ENCODE peak calls at places on chromosomes 3 and 15, in seven cellular contexts. C, B, T, S, V, O and E are unnamed samples.

GRCh38 chr3:39147711-39148115 is 5.7 kb downstream of the CSRNP1 start:
- DNase-seq in V (no peak), B (no peak), T (peak), O (no peak), S (no peak), C (peak), E (no peak)

GRCh38 chr3:14791343-14791945 is 27.3 kb upstream of the FGD5 start:
- DNase-seq in T (peak), O (no peak), V (peak), S (peak), B (no peak), C (no peak), E (peak)

GRCh38 chr15:80456517-80457497 is 52.6 kb downstream of the ARNT2 start:
- DNase-seq in S (no peak), T (no peak), C (no peak), B (no peak), V (no peak), O (no peak), E (no peak)

GRCh38 chr3:57757642-57758297 is 1.7 kb downstream of the SLMAP start:
- DNase-seq in C (no peak), B (no peak), V (no peak), O (no peak), S (peak), T (peak), E (no peak)

GRCh38 chr15:59237119-59237853 is 30.6 kb downstream of the LDHAL6B start:
- DNase-seq in V (no peak), O (no peak), T (no peak), B (no peak), S (peak), C (no peak), E (no peak)

GRCh38 chr3:15875016-15875689 is 77.4 kb upstream of the ANKRD28 start:
- DNase-seq in C (peak), T (no peak), V (no peak), B (no peak), O (no peak), S (no peak), E (no peak)

GRCh38 chr15:78811124-78811824 is at the start of gene ADAMTS7:
- DNase-seq in O (peak), B (peak), C (no peak), T (peak), V (peak), S (peak), E (peak)

GRCh38 chr3:140771030-140771677 is 93.3 kb downstream of the TRIM42 start:
- DNase-seq in T (no peak), V (no peak), B (no peak), S (peak), O (no peak), C (no peak), E (no peak)

GRCh38 chr15:81001180-81002003 is 669 bp downstream of the TLNRD1 start:
- DNase-seq in S (peak), V (peak), T (peak), O (peak), B (no peak), C (no peak), E (peak)

GRCh38 chr15:101445562-101446526 is 43.7 kb downstream of the PCSK6 start:
- DNase-seq in C (peak), T (no peak), O (no peak), S (peak), V (no peak), B (no peak), E (no peak)

GRCh38 chr3:43489918-43490317 is 131.9 kb downstream of the ANO10 start:
- DNase-seq in C (no peak), V (no peak), T (no peak), O (no peak), B (no peak), S (peak), E (no peak)

GRCh38 chr3:16182183-16182582 is 7.7 kb downstream of the GALNT15 start:
- DNase-seq in B (no peak), T (no peak), S (no peak), O (no peak), V (no peak), C (no peak), E (no peak)

GRCh38 chr3:15795563-15796308 is 2.0 kb downstream of the ANKRD28 start:
- DNase-seq in T (no peak), C (no peak), O (no peak), S (peak), V (no peak), B (no peak), E (no peak)

GRCh38 chr3:138331143-138331894 is 1.7 kb upstream of the NME9 start:
- DNase-seq in B (no peak), S (no peak), O (no peak), V (no peak), C (no peak), T (no peak), E (no peak)

GRCh38 chr15:25863067-25863967 is at the start of gene ATP10A:
- DNase-seq in O (peak), T (peak), S (peak), C (no peak), B (no peak), V (peak), E (peak)

GRCh38 chr3:167917969-167918368 is 177.8 kb downstream of the GOLIM4 start:
- DNase-seq in T (no peak), B (no peak), C (no peak), V (no peak), S (no peak), O (no peak), E (no peak)

GRCh38 chr3:38477057-38477820 is 18.9 kb upstream of the EXOG start:
- DNase-seq in S (no peak), V (no peak), T (no peak), C (no peak), B (no peak), O (no peak), E (no peak)

GRCh38 chr3:187567741-187568140 is 102.5 kb downstream of the SST start:
- DNase-seq in B (no peak), S (peak), O (no peak), T (no peak), V (no peak), C (peak), E (no peak)

GRCh38 chr3:161567962-161568361 is 71.4 kb downstream of the OTOL1 start:
- DNase-seq in V (no peak), C (no peak), S (no peak), T (no peak), B (no peak), O (no peak), E (no peak)

GRCh38 chr3:13280856-13281656 is 139.1 kb downstream of the NUP210 start:
- DNase-seq in B (no peak), S (peak), T (no peak), C (no peak), O (no peak), V (no peak), E (no peak)

GRCh38 chr3:107910713-107911259 is 180.0 kb downstream of the CD47 start:
- DNase-seq in C (no peak), B (no peak), V (no peak), T (no peak), S (no peak), O (no peak), E (no peak)

GRCh38 chr15:94607176-94607654 is 375.9 kb downstream of the MCTP2 start:
- DNase-seq in B (no peak), S (peak), V (no peak), O (no peak), T (peak), C (no peak), E (no peak)

GRCh38 chr15:57098896-57099295 is 180.5 kb downstream of the TCF12 start:
- DNase-seq in S (no peak), O (no peak), C (no peak), B (no peak), T (no peak), V (no peak), E (no peak)

GRCh38 chr15:48981941-48982340 is 18.2 kb upstream of the SHC4 start:
- DNase-seq in T (no peak), S (no peak), B (no peak), V (no peak), O (no peak), C (no peak), E (no peak)